ENCODE peak calls at places on chromosomes 6 and 20, in four cellular contexts. One of them, this sample, is unnamed.

GRCh38 chr6:160048471-160048870 is 73.1 kb upstream of the SLC22A1 start:
- DNase-seq in H9: no peak
- DNase-seq in CD8-positive, alpha-beta T cell: no peak
- DNase-seq in CD4-positive, alpha-beta T cell: no peak
- DNase-seq in this sample: no peak

GRCh38 chr6:141464490-141464889 is 668.2 kb upstream of the GJE1 start:
- DNase-seq in H9: no peak
- DNase-seq in CD8-positive, alpha-beta T cell: no peak
- DNase-seq in CD4-positive, alpha-beta T cell: no peak
- DNase-seq in this sample: no peak

GRCh38 chr6:104541411-104541810 is 318.3 kb downstream of the HACE1 start:
- DNase-seq in H9: no peak
- DNase-seq in CD8-positive, alpha-beta T cell: no peak
- DNase-seq in CD4-positive, alpha-beta T cell: no peak
- DNase-seq in this sample: no peak

GRCh38 chr20:15550116-15550870 is 1023.0 kb downstream of the KIF16B start:
- DNase-seq in H9: no peak
- DNase-seq in CD8-positive, alpha-beta T cell: no peak
- DNase-seq in CD4-positive, alpha-beta T cell: no peak
- DNase-seq in this sample: no peak

GRCh38 chr6:102327697-102328227 is 934.3 kb downstream of the GRIK2 start:
- DNase-seq in H9: no peak
- DNase-seq in CD8-positive, alpha-beta T cell: no peak
- DNase-seq in CD4-positive, alpha-beta T cell: no peak
- DNase-seq in this sample: no peak

GRCh38 chr6:33316603-33317417 is 734 bp downstream of the ZBTB22 start:
- DNase-seq in H9: peak; percentile 44
- DNase-seq in CD8-positive, alpha-beta T cell: no peak
- DNase-seq in CD4-positive, alpha-beta T cell: no peak
- DNase-seq in this sample: no peak

GRCh38 chr20:62628691-62629090 is 13.6 kb upstream of the SLCO4A1 start:
- DNase-seq in H9: no peak
- DNase-seq in CD8-positive, alpha-beta T cell: no peak
- DNase-seq in CD4-positive, alpha-beta T cell: no peak
- DNase-seq in this sample: no peak

GRCh38 chr20:18496042-18496441 is 983 bp downstream of the RBBP9 start:
- DNase-seq in H9: no peak
- DNase-seq in CD8-positive, alpha-beta T cell: no peak
- DNase-seq in CD4-positive, alpha-beta T cell: no peak
- DNase-seq in this sample: no peak

GRCh38 chr6:158769228-158769627 is 49.9 kb downstream of the EZR start:
- DNase-seq in H9: no peak
- DNase-seq in CD8-positive, alpha-beta T cell: no peak
- DNase-seq in CD4-positive, alpha-beta T cell: no peak
- DNase-seq in this sample: no peak

GRCh38 chr20:4325548-4326187 is 310.3 kb upstream of the RNF24 start:
- DNase-seq in H9: no peak
- DNase-seq in CD8-positive, alpha-beta T cell: no peak
- DNase-seq in CD4-positive, alpha-beta T cell: no peak
- DNase-seq in this sample: no peak

GRCh38 chr20:36506253-36506652 is 35.1 kb upstream of the MYL9 start:
- DNase-seq in H9: no peak
- DNase-seq in CD8-positive, alpha-beta T cell: no peak
- DNase-seq in CD4-positive, alpha-beta T cell: no peak
- DNase-seq in this sample: no peak

GRCh38 chr6:39452306-39452705 is 129.8 kb upstream of the KCNK16 start:
- DNase-seq in H9: no peak
- DNase-seq in CD8-positive, alpha-beta T cell: no peak
- DNase-seq in CD4-positive, alpha-beta T cell: no peak
- DNase-seq in this sample: no peak

GRCh38 chr6:107800564-107801164 is 23.4 kb downstream of the SCML4 start:
- DNase-seq in H9: no peak
- DNase-seq in CD8-positive, alpha-beta T cell: no peak
- DNase-seq in CD4-positive, alpha-beta T cell: no peak
- DNase-seq in this sample: no peak
- TF ChIP-seq CTCF in H9: peak; percentile 58
- TF ChIP-seq CTCF in CD8-positive, alpha-beta T cell: peak; percentile 40
- TF ChIP-seq CTCF in CD4-positive, alpha-beta T cell: peak; percentile 54
- TF ChIP-seq CTCF in this sample: peak; percentile 23

GRCh38 chr6:4114123-4114522 is 21.3 kb downstream of the ECI2 start:
- DNase-seq in H9: no peak
- DNase-seq in CD8-positive, alpha-beta T cell: no peak
- DNase-seq in CD4-positive, alpha-beta T cell: no peak
- DNase-seq in this sample: no peak
- TF ChIP-seq CTCF in H9: peak; percentile 10
- TF ChIP-seq CTCF in CD8-positive, alpha-beta T cell: no peak
- TF ChIP-seq CTCF in CD4-positive, alpha-beta T cell: no peak
- TF ChIP-seq CTCF in this sample: no peak

GRCh38 chr20:43910564-43910963 is 4.1 kb upstream of the TOX2 start:
- DNase-seq in H9: no peak
- DNase-seq in CD8-positive, alpha-beta T cell: no peak
- DNase-seq in CD4-positive, alpha-beta T cell: no peak
- DNase-seq in this sample: no peak

GRCh38 chr20:43906505-43907034 is 8.1 kb upstream of the TOX2 start:
- DNase-seq in H9: no peak
- DNase-seq in CD8-positive, alpha-beta T cell: no peak
- DNase-seq in CD4-positive, alpha-beta T cell: no peak
- DNase-seq in this sample: no peak

GRCh38 chr20:43911066-43911465 is 3.6 kb upstream of the TOX2 start:
- DNase-seq in H9: no peak
- DNase-seq in CD8-positive, alpha-beta T cell: no peak
- DNase-seq in CD4-positive, alpha-beta T cell: no peak
- DNase-seq in this sample: no peak

GRCh38 chr20:43909211-43909610 is 5.4 kb upstream of the TOX2 start:
- DNase-seq in H9: no peak
- DNase-seq in CD8-positive, alpha-beta T cell: no peak
- DNase-seq in CD4-positive, alpha-beta T cell: no peak
- DNase-seq in this sample: no peak

GRCh38 chr20:43909720-43910119 is 4.9 kb upstream of the TOX2 start:
- DNase-seq in H9: no peak
- DNase-seq in CD8-positive, alpha-beta T cell: no peak
- DNase-seq in CD4-positive, alpha-beta T cell: no peak
- DNase-seq in this sample: no peak
- TF ChIP-seq CTCF in H9: no peak
- TF ChIP-seq CTCF in CD8-positive, alpha-beta T cell: no peak
- TF ChIP-seq CTCF in CD4-positive, alpha-beta T cell: no peak
- TF ChIP-seq CTCF in this sample: no peak

GRCh38 chr6:149929422-149929821 is 6.5 kb upstream of the RAET1G start:
- DNase-seq in H9: no peak
- DNase-seq in CD8-positive, alpha-beta T cell: no peak
- DNase-seq in CD4-positive, alpha-beta T cell: no peak
- DNase-seq in this sample: peak; percentile 23
- TF ChIP-seq CTCF in H9: peak; percentile 81
- TF ChIP-seq CTCF in CD8-positive, alpha-beta T cell: peak; percentile 45
- TF ChIP-seq CTCF in CD4-positive, alpha-beta T cell: no peak
- TF ChIP-seq CTCF in this sample: peak; percentile 54

DNA sequence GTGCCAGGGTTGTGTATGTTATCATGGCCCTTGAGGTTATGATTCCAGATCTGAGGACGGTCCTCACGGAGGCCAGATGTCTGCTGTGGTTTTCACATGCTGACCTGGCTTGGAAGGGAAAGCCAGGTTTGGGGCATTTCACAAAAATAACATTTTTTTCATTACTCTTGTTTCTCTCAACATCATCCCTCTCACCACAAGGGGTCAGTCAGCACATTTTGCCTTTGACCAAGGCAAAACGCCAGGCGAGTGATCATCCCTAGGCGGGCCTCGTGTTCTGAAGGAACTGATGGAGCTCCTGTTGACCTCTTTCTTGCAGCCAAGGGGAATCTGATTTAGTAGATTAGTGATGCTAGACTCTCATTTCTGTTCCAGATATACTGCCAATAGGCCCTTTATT is 133.5 kb downstream of the TBC1D7 start:
- DNase-seq in H9: peak; percentile 54
- DNase-seq in CD8-positive, alpha-beta T cell: no peak
- DNase-seq in CD4-positive, alpha-beta T cell: no peak
- DNase-seq in this sample: peak; percentile 6
- TF ChIP-seq CTCF in H9: peak; percentile 69
- TF ChIP-seq CTCF in CD8-positive, alpha-beta T cell: no peak
- TF ChIP-seq CTCF in CD4-positive, alpha-beta T cell: peak; percentile 11
- TF ChIP-seq CTCF in this sample: peak; percentile 21

GRCh38 chr6:80541186-80541585 is 434.7 kb downstream of the BCKDHB start:
- DNase-seq in H9: no peak
- DNase-seq in CD8-positive, alpha-beta T cell: no peak
- DNase-seq in CD4-positive, alpha-beta T cell: no peak
- DNase-seq in this sample: no peak

GRCh38 chr6:80531676-80532619 is 425.5 kb downstream of the BCKDHB start:
- DNase-seq in H9: no peak
- DNase-seq in CD8-positive, alpha-beta T cell: no peak
- DNase-seq in CD4-positive, alpha-beta T cell: no peak
- DNase-seq in this sample: no peak

GRCh38 chr6:80540700-80541099 is 434.2 kb downstream of the BCKDHB start:
- DNase-seq in H9: no peak
- DNase-seq in CD8-positive, alpha-beta T cell: no peak
- DNase-seq in CD4-positive, alpha-beta T cell: no peak
- DNase-seq in this sample: no peak

GRCh38 chr6:80537321-80537972 is 431.0 kb downstream of the BCKDHB start:
- DNase-seq in H9: no peak
- DNase-seq in CD8-positive, alpha-beta T cell: no peak
- DNase-seq in CD4-positive, alpha-beta T cell: no peak
- DNase-seq in this sample: no peak

GRCh38 chr6:80535914-80536565 is 429.6 kb downstream of the BCKDHB start:
- DNase-seq in H9: no peak
- DNase-seq in CD8-positive, alpha-beta T cell: no peak
- DNase-seq in CD4-positive, alpha-beta T cell: no peak
- DNase-seq in this sample: no peak
- TF ChIP-seq CTCF in H9: no peak
- TF ChIP-seq CTCF in CD8-positive, alpha-beta T cell: no peak
- TF ChIP-seq CTCF in CD4-positive, alpha-beta T cell: no peak
- TF ChIP-seq CTCF in this sample: no peak

This sample was measured in DND-41.